ENCODE peak calls at places on chromosomes 16 and 17, in five cellular contexts. H is H9, Y is breast epithelium, G is right lobe of liver, M is ovary. X is an unnamed sample.

GRCh38 chr16:80731915-80732314 is 72.5 kb downstream of the CDYL2 start:
- DNase-seq in H (no peak), Y (no peak), G (no peak), M (no peak), X (no peak)

GRCh38 chr16:61836804-61837398 is 199.3 kb downstream of the CDH8 start:
- DNase-seq in H (no peak), Y (no peak), G (no peak), M (no peak), X (no peak)

GRCh38 chr17:81039854-81040758 is 5.2 kb downstream of the BAIAP2 start:
- DNase-seq in H (no peak), Y (no peak), G (no peak), M (no peak), X (peak; percentile 70)

GRCh38 chr16:75250089-75250808 is 1.2 kb downstream of the BCAR1 start:
- DNase-seq in H (no peak), Y (no peak), G (peak; percentile 80), M (peak; percentile 39), X (peak; percentile 53)

GRCh38 chr16:69839240-69839688 is 77.1 kb downstream of the WWP2 start:
- DNase-seq in H (no peak), Y (no peak), G (no peak), M (no peak), X (no peak)

GRCh38 chr17:63420868-63421680 is 25.0 kb downstream of the CYB561 start:
- DNase-seq in H (no peak), Y (no peak), G (no peak), M (no peak), X (no peak)

GRCh38 chr16:53546988-53547391 is 44.0 kb upstream of the AKTIP start:
- DNase-seq in H (peak; percentile 71), Y (peak; percentile 62), G (no peak), M (no peak), X (no peak)

GRCh38 chr17:73280191-73280590 is 18.5 kb upstream of the CPSF4L start:
- DNase-seq in H (no peak), Y (no peak), G (no peak), M (no peak), X (no peak)

GRCh38 chr17:31130286-31131224 is 35.8 kb downstream of the NF1 start:
- DNase-seq in H (peak; percentile 41), Y (no peak), G (no peak), M (no peak), X (no peak)

GRCh38 chr17:61366076-61366714 is 33.4 kb upstream of the TBX2 start:
- DNase-seq in H (no peak), Y (no peak), G (no peak), M (no peak), X (no peak)

GRCh38 chr17:55540414-55541091 is 29.3 kb upstream of the SMIM36 start:
- DNase-seq in H (no peak), Y (no peak), G (no peak), M (no peak), X (peak; percentile 8)

GRCh38 chr16:4190086-4190485 is 51.8 kb downstream of the SRL start:
- DNase-seq in H (no peak), Y (no peak), G (no peak), M (no peak), X (no peak)

GRCh38 chr17:79607941-79608728 is 2.7 kb downstream of the RBFOX3 start:
- DNase-seq in H (peak; percentile 91), Y (no peak), G (no peak), M (no peak), X (peak; percentile 38)

GRCh38 chr16:78538919-78539318 is 439.5 kb downstream of the WWOX start:
- DNase-seq in H (no peak), Y (no peak), G (no peak), M (no peak), X (peak; percentile 13)

GRCh38 chr17:28347261-28347891 is 10.0 kb downstream of the POLDIP2 start:
- DNase-seq in H (peak; percentile 39), Y (no peak), G (peak; percentile 88), M (no peak), X (peak; percentile 83)

GRCh38 chr17:83136931-83137330 is 57.5 kb downstream of the METRNL start:
- DNase-seq in H (peak; percentile 25), Y (peak; percentile 49), G (no peak), M (no peak), X (no peak)

GRCh38 chr17:746783-747629 is 5.1 kb downstream of the GEMIN4 start:
- DNase-seq in H (no peak), Y (no peak), G (no peak), M (no peak), X (no peak)

GRCh38 chr16:30380801-30381208 is 1.6 kb downstream of the SEPTIN1 start:
- DNase-seq in H (no peak), Y (no peak), G (no peak), M (no peak), X (no peak)

GRCh38 chr16:78275420-78275819 is 176.0 kb downstream of the WWOX start:
- DNase-seq in H (peak; percentile 60), Y (no peak), G (no peak), M (no peak), X (no peak)

GRCh38 chr16:73015612-73016487 is 32.1 kb downstream of the ZFHX3 start:
- DNase-seq in H (no peak), Y (peak; percentile 97), G (peak; percentile 92), M (no peak), X (peak; percentile 92)

GRCh38 chr17:19317359-19318095 is 45.0 kb downstream of the B9D1 start:
- DNase-seq in H (peak; percentile 99), Y (no peak), G (peak; percentile 95), M (peak; percentile 90), X (no peak)

GRCh38 chr17:4602041-4602440 is 17.7 kb downstream of the SMTNL2 start:
- DNase-seq in H (no peak), Y (no peak), G (no peak), M (no peak), X (no peak)

GRCh38 chr16:67150833-67151396 is at the start of gene B3GNT9:
- DNase-seq in H (peak; percentile 82), Y (no peak), G (no peak), M (peak; percentile 84), X (peak; percentile 65)

GRCh38 chr16:88782454-88783390 is 2.3 kb downstream of the PIEZO1 start:
- DNase-seq in H (no peak), Y (no peak), G (no peak), M (no peak), X (peak; percentile 95)

GRCh38 chr16:51549836-51550235 is 398.8 kb upstream of the SALL1 start:
- DNase-seq in H (no peak), Y (no peak), G (no peak), M (no peak), X (no peak)

GRCh38 chr16:86664518-86665318 is 86.4 kb downstream of the FOXL1 start:
- DNase-seq in H (no peak), Y (no peak), G (no peak), M (no peak), X (peak; percentile 86)

GRCh38 chr17:5122586-5123342 is 6.9 kb downstream of the USP6 start:
- DNase-seq in H (peak; percentile 70), Y (no peak), G (peak; percentile 39), M (peak; percentile 37), X (no peak)

GRCh38 chr16:13835357-13835756 is 84.6 kb upstream of the ERCC4 start:
- DNase-seq in H (no peak), Y (no peak), G (no peak), M (no peak), X (no peak)

GRCh38 chr17:56834380-56835258 is 668 bp downstream of the DGKE start:
- DNase-seq in H (peak; percentile 80), Y (no peak), G (peak; percentile 61), M (peak; percentile 66), X (peak; percentile 32)

GRCh38 chr16:47643610-47644009 is 182.5 kb downstream of the PHKB start:
- DNase-seq in H (no peak), Y (no peak), G (no peak), M (no peak), X (no peak)

GRCh38 chr17:57207396-57207795 is 48.9 kb upstream of the MSI2 start:
- DNase-seq in H (no peak), Y (no peak), G (no peak), M (no peak), X (no peak)

GRCh38 chr16:50496990-50497389 is 51.2 kb upstream of the NKD1 start:
- DNase-seq in H (no peak), Y (no peak), G (no peak), M (no peak), X (peak; percentile 24)
- H3K27ac ChIP-seq in H (no peak overlapping the region), Y (no peak overlapping the region), G (no peak overlapping the region), M (no peak overlapping the region), X (no peak overlapping the region)

GRCh38 chr16:58678269-58678668 is 6.3 kb downstream of the SLC38A7 start:
- DNase-seq in H (no peak), Y (no peak), G (no peak), M (no peak), X (no peak)

GRCh38 chr16:58684001-58684353 is 593 bp downstream of the SLC38A7 start:
- DNase-seq in H (no peak), Y (no peak), G (no peak), M (no peak), X (no peak)

GRCh38 chr16:58684354-58685083 is at the start of gene SLC38A7:
- DNase-seq in H (peak; percentile 91), Y (peak; percentile 85), G (peak; percentile 91), M (peak; percentile 87), X (peak; percentile 89)

GRCh38 chr16:58679763-58680162 is 4.8 kb downstream of the SLC38A7 start:
- DNase-seq in H (no peak), Y (no peak), G (peak; percentile 53), M (no peak), X (no peak)

DNA sequence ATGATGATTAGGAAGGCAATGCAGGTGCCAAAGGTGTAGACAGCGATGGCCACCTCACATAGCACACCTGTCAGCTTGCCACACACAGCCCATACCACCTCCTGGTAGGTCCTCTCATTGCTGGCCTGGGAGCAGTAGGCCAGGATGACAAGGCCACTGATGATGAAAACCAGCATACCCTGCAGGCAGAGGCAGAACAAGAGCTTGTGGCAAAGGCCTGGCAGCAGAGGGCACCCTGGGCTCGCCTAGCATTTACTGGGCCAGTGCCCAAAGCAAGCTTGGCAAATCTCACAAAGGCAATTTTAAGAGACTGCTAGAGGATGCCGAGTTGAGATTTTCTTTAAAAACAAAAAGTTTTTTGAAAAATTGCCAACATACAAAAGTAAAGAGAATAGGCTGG is 5.9 kb downstream of the SLC38A7 start:
- DNase-seq in H (no peak), Y (peak; percentile 61), G (peak; percentile 78), M (no peak), X (no peak)
- TF ChIP-seq CTCF in H (no peak), Y (no peak), G (peak; percentile 80), M (no peak), X (no peak)

GRCh38 chr17:40915721-40916256 is 21.7 kb downstream of the KRT23 start:
- DNase-seq in H (no peak), Y (no peak), G (no peak), M (no peak), X (peak; percentile 26)
- H3K27ac ChIP-seq in H (no peak overlapping the region), Y (peak overlapping the region; percentile 85), G (no peak overlapping the region), M (no peak overlapping the region), X (no peak overlapping the region)

GRCh38 chr17:46195939-46196338 is 2.7 kb upstream of the KANSL1 start:
- DNase-seq in H (no peak), Y (no peak), G (no peak), M (no peak), X (no peak)

GRCh38 chr17:46193246-46193625 is at the start of gene KANSL1:
- DNase-seq in H (peak; percentile 95), Y (peak; percentile 85), G (peak; percentile 89), M (peak; percentile 89), X (peak; percentile 96)

GRCh38 chr17:46193626-46194392 is 580 bp upstream of the KANSL1 start:
- DNase-seq in H (peak; percentile 98), Y (peak; percentile 91), G (peak; percentile 98), M (peak; percentile 93), X (peak; percentile 96)

GRCh38 chr17:46195217-46195855 is 2.1 kb upstream of the KANSL1 start:
- DNase-seq in H (no peak), Y (no peak), G (no peak), M (no peak), X (no peak)

GRCh38 chr17:46194393-46195216 is 1.4 kb upstream of the KANSL1 start:
- DNase-seq in H (no peak), Y (no peak), G (no peak), M (no peak), X (peak; percentile 56)
- TF ChIP-seq CTCF in H (peak; percentile 80), Y (no peak), G (peak; percentile 78), M (no peak), X (peak; percentile 92)